ENCODE peak calls at places on chromosome 12, in eight cellular contexts. One of them, this sample, is unnamed.

GRCh38 chr12:19893514-19893913 is 454.2 kb downstream of the AEBP2 start:
- DNase-seq in GM12865: peak; percentile 28
- DNase-seq in HCT116: peak; percentile 8
- DNase-seq in mesothelial cell of epicardium: no peak
- DNase-seq in Peyer's patch: no peak
- DNase-seq in cardiac fibroblast: peak; percentile 70
- DNase-seq in CD8-positive, alpha-beta T cell: no peak
- DNase-seq in A673: peak; percentile 45
- DNase-seq in this sample: no peak

GRCh38 chr12:1741154-1741949 is 50.5 kb downstream of the ADIPOR2 start:
- DNase-seq in GM12865: no peak
- DNase-seq in HCT116: no peak
- DNase-seq in mesothelial cell of epicardium: no peak
- DNase-seq in Peyer's patch: no peak
- DNase-seq in cardiac fibroblast: peak; percentile 29
- DNase-seq in CD8-positive, alpha-beta T cell: no peak
- DNase-seq in A673: no peak
- DNase-seq in this sample: no peak

GRCh38 chr12:5432011-5432400 is at the start of gene NTF3:
- DNase-seq in GM12865: no peak
- DNase-seq in HCT116: no peak
- DNase-seq in mesothelial cell of epicardium: peak; percentile 60
- DNase-seq in Peyer's patch: no peak
- DNase-seq in cardiac fibroblast: peak; percentile 20
- DNase-seq in CD8-positive, alpha-beta T cell: no peak
- DNase-seq in A673: no peak
- DNase-seq in this sample: no peak

GRCh38 chr12:65217127-65217526 is 47.7 kb downstream of the LEMD3 start:
- DNase-seq in GM12865: no peak
- DNase-seq in HCT116: no peak
- DNase-seq in mesothelial cell of epicardium: no peak
- DNase-seq in Peyer's patch: no peak
- DNase-seq in cardiac fibroblast: no peak
- DNase-seq in CD8-positive, alpha-beta T cell: no peak
- DNase-seq in A673: no peak
- DNase-seq in this sample: no peak

GRCh38 chr12:2640709-2641108 is 154.1 kb upstream of the FKBP4 start:
- DNase-seq in GM12865: no peak
- DNase-seq in HCT116: peak; percentile 81
- DNase-seq in mesothelial cell of epicardium: no peak
- DNase-seq in Peyer's patch: no peak
- DNase-seq in cardiac fibroblast: peak; percentile 94
- DNase-seq in CD8-positive, alpha-beta T cell: no peak
- DNase-seq in A673: peak; percentile 19
- DNase-seq in this sample: peak; percentile 30

GRCh38 chr12:52186135-52186840 is 5.5 kb downstream of the KRT80 start:
- DNase-seq in GM12865: no peak
- DNase-seq in HCT116: no peak
- DNase-seq in mesothelial cell of epicardium: no peak
- DNase-seq in Peyer's patch: no peak
- DNase-seq in cardiac fibroblast: peak; percentile 85
- DNase-seq in CD8-positive, alpha-beta T cell: no peak
- DNase-seq in A673: peak; percentile 69
- DNase-seq in this sample: no peak

GRCh38 chr12:112590281-112590680 is 171.5 kb downstream of the PTPN11 start:
- DNase-seq in GM12865: no peak
- DNase-seq in HCT116: no peak
- DNase-seq in mesothelial cell of epicardium: no peak
- DNase-seq in Peyer's patch: no peak
- DNase-seq in cardiac fibroblast: no peak
- DNase-seq in CD8-positive, alpha-beta T cell: no peak
- DNase-seq in A673: no peak
- DNase-seq in this sample: no peak

GRCh38 chr12:2462087-2462486 is 332.7 kb upstream of the FKBP4 start:
- DNase-seq in GM12865: no peak
- DNase-seq in HCT116: no peak
- DNase-seq in mesothelial cell of epicardium: no peak
- DNase-seq in Peyer's patch: no peak
- DNase-seq in cardiac fibroblast: no peak
- DNase-seq in CD8-positive, alpha-beta T cell: no peak
- DNase-seq in A673: no peak
- DNase-seq in this sample: no peak

GRCh38 chr12:125861299-125862281 is 796.4 kb downstream of the AACS start:
- DNase-seq in GM12865: no peak
- DNase-seq in HCT116: no peak
- DNase-seq in mesothelial cell of epicardium: no peak
- DNase-seq in Peyer's patch: no peak
- DNase-seq in cardiac fibroblast: no peak
- DNase-seq in CD8-positive, alpha-beta T cell: no peak
- DNase-seq in A673: no peak
- DNase-seq in this sample: no peak

GRCh38 chr12:56661979-56662638 is 16.3 kb upstream of the ATP5F1B start:
- DNase-seq in GM12865: no peak
- DNase-seq in HCT116: no peak
- DNase-seq in mesothelial cell of epicardium: no peak
- DNase-seq in Peyer's patch: no peak
- DNase-seq in cardiac fibroblast: no peak
- DNase-seq in CD8-positive, alpha-beta T cell: no peak
- DNase-seq in A673: no peak
- DNase-seq in this sample: no peak

GRCh38 chr12:67676624-67677023 is 28.1 kb downstream of the DYRK2 start:
- DNase-seq in GM12865: no peak
- DNase-seq in HCT116: no peak
- DNase-seq in mesothelial cell of epicardium: no peak
- DNase-seq in Peyer's patch: no peak
- DNase-seq in cardiac fibroblast: peak; percentile 39
- DNase-seq in CD8-positive, alpha-beta T cell: no peak
- DNase-seq in A673: no peak
- DNase-seq in this sample: no peak

GRCh38 chr12:57519758-57520007 is 631 bp downstream of the DDIT3 start:
- DNase-seq in GM12865: no peak
- DNase-seq in HCT116: no peak
- DNase-seq in mesothelial cell of epicardium: no peak
- DNase-seq in Peyer's patch: no peak
- DNase-seq in cardiac fibroblast: no peak
- DNase-seq in CD8-positive, alpha-beta T cell: no peak
- DNase-seq in A673: no peak
- DNase-seq in this sample: no peak

GRCh38 chr12:63151898-63152700 is 1.1 kb upstream of the AVPR1A start:
- DNase-seq in GM12865: peak; percentile 49
- DNase-seq in HCT116: peak; percentile 43
- DNase-seq in mesothelial cell of epicardium: peak; percentile 54
- DNase-seq in Peyer's patch: no peak
- DNase-seq in cardiac fibroblast: peak; percentile 58
- DNase-seq in CD8-positive, alpha-beta T cell: no peak
- DNase-seq in A673: peak; percentile 83
- DNase-seq in this sample: no peak

GRCh38 chr12:71338933-71339332 is 100.7 kb upstream of the LGR5 start:
- DNase-seq in GM12865: no peak
- DNase-seq in HCT116: no peak
- DNase-seq in mesothelial cell of epicardium: no peak
- DNase-seq in Peyer's patch: no peak
- DNase-seq in cardiac fibroblast: no peak
- DNase-seq in CD8-positive, alpha-beta T cell: no peak
- DNase-seq in A673: no peak
- DNase-seq in this sample: no peak

GRCh38 chr12:62537544-62537943 is 70.9 kb downstream of the MON2 start:
- DNase-seq in GM12865: no peak
- DNase-seq in HCT116: no peak
- DNase-seq in mesothelial cell of epicardium: no peak
- DNase-seq in Peyer's patch: no peak
- DNase-seq in cardiac fibroblast: peak; percentile 92
- DNase-seq in CD8-positive, alpha-beta T cell: no peak
- DNase-seq in A673: peak; percentile 24
- DNase-seq in this sample: no peak

GRCh38 chr12:56713345-56713744 is 11.8 kb downstream of the NACA start:
- DNase-seq in GM12865: no peak
- DNase-seq in HCT116: no peak
- DNase-seq in mesothelial cell of epicardium: no peak
- DNase-seq in Peyer's patch: no peak
- DNase-seq in cardiac fibroblast: no peak
- DNase-seq in CD8-positive, alpha-beta T cell: no peak
- DNase-seq in A673: no peak
- DNase-seq in this sample: no peak

GRCh38 chr12:49564241-49565118 is 3.5 kb downstream of the MCRS1 start:
- DNase-seq in GM12865: no peak
- DNase-seq in HCT116: no peak
- DNase-seq in mesothelial cell of epicardium: no peak
- DNase-seq in Peyer's patch: no peak
- DNase-seq in cardiac fibroblast: no peak
- DNase-seq in CD8-positive, alpha-beta T cell: no peak
- DNase-seq in A673: no peak
- DNase-seq in this sample: no peak

GRCh38 chr12:25195056-25195971 is at the start of the genes DNAI7 and ETFRF1:
- DNase-seq in GM12865: peak; percentile 97
- DNase-seq in HCT116: peak; percentile 86
- DNase-seq in mesothelial cell of epicardium: peak; percentile 98
- DNase-seq in Peyer's patch: peak; percentile 99
- DNase-seq in cardiac fibroblast: peak; percentile 95
- DNase-seq in CD8-positive, alpha-beta T cell: peak; percentile 95
- DNase-seq in A673: peak; percentile 98
- DNase-seq in this sample: peak; percentile 97
- TF ChIP-seq CTCF in GM12865: no peak
- TF ChIP-seq CTCF in HCT116: no peak
- TF ChIP-seq CTCF in mesothelial cell of epicardium: no peak
- TF ChIP-seq CTCF in Peyer's patch: no peak
- TF ChIP-seq CTCF in cardiac fibroblast: no peak
- TF ChIP-seq CTCF in CD8-positive, alpha-beta T cell: no peak
- TF ChIP-seq CTCF in A673: no peak
- TF ChIP-seq CTCF in this sample: no peak

GRCh38 chr12:117060236-117060926 is 38.8 kb downstream of the TESC start:
- DNase-seq in GM12865: no peak
- DNase-seq in HCT116: no peak
- DNase-seq in mesothelial cell of epicardium: no peak
- DNase-seq in Peyer's patch: no peak
- DNase-seq in cardiac fibroblast: no peak
- DNase-seq in CD8-positive, alpha-beta T cell: no peak
- DNase-seq in A673: no peak
- DNase-seq in this sample: no peak
- TF ChIP-seq CTCF in GM12865: no peak
- TF ChIP-seq CTCF in HCT116: no peak
- TF ChIP-seq CTCF in mesothelial cell of epicardium: no peak
- TF ChIP-seq CTCF in Peyer's patch: no peak
- TF ChIP-seq CTCF in cardiac fibroblast: no peak
- TF ChIP-seq CTCF in CD8-positive, alpha-beta T cell: no peak
- TF ChIP-seq CTCF in A673: no peak
- TF ChIP-seq CTCF in this sample: no peak

GRCh38 chr12:123761841-123762714 is at the start of gene DNAH10:
- DNase-seq in GM12865: peak; percentile 62
- DNase-seq in HCT116: no peak
- DNase-seq in mesothelial cell of epicardium: peak; percentile 75
- DNase-seq in Peyer's patch: peak; percentile 28
- DNase-seq in cardiac fibroblast: peak; percentile 3
- DNase-seq in CD8-positive, alpha-beta T cell: peak; percentile 14
- DNase-seq in A673: peak; percentile 43
- DNase-seq in this sample: no peak
- TF ChIP-seq CTCF in GM12865: peak; percentile 36
- TF ChIP-seq CTCF in HCT116: no peak
- TF ChIP-seq CTCF in mesothelial cell of epicardium: peak; percentile 39
- TF ChIP-seq CTCF in Peyer's patch: peak; percentile 16
- TF ChIP-seq CTCF in cardiac fibroblast: no peak
- TF ChIP-seq CTCF in CD8-positive, alpha-beta T cell: no peak
- TF ChIP-seq CTCF in A673: peak; percentile 49
- TF ChIP-seq CTCF in this sample: no peak

DNA sequence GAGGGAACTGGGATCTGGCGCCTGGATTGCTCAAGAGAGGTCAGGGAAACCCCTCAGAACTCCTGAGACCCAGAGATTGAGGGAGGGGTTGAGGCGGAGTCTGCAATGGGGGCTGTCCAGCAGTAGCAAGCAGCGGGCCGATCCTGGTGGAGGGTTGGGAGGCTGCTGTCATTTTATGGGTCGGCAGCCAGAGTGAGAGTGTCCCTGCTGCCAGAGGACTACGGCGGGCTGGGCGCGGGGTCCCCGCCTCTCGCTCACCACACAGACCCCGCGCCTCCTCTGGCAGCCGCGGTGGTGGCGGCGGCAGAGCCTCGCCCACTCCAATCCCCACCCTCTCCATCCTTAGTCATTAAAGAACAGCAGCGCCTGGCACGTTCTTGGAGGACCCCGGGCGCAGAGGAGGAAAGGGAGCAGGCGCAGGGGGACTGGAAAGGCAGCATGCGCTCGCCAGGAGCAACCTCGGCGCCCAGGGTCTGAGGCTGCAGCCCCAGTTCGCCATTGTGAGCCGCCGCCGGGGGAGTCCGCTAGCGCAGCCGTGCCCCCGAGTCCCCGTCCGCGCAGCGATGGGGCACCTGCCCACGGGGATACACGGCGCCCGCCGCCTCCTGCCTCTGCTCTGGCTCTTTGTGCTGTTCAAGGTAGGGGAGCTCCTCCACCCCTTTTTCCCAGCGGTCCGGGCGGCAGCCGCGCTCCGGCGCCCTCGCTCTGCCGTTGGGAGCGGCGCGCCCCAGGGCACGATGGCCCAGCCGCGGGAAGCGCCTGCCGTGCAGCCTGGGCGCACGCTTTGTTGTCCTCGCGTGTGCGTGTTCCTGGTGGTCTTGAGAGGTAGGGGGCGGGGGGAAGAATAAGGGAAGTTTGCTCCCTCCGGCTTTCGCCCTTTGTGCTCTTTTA is at the start of gene PTPRO:
- DNase-seq in GM12865: no peak
- DNase-seq in HCT116: no peak
- DNase-seq in mesothelial cell of epicardium: peak; percentile 61
- DNase-seq in Peyer's patch: no peak
- DNase-seq in cardiac fibroblast: peak; percentile 14
- DNase-seq in CD8-positive, alpha-beta T cell: no peak
- DNase-seq in A673: peak; percentile 40
- DNase-seq in this sample: no peak
- TF ChIP-seq CTCF in GM12865: no peak
- TF ChIP-seq CTCF in HCT116: no peak
- TF ChIP-seq CTCF in mesothelial cell of epicardium: no peak
- TF ChIP-seq CTCF in Peyer's patch: no peak
- TF ChIP-seq CTCF in cardiac fibroblast: no peak
- TF ChIP-seq CTCF in CD8-positive, alpha-beta T cell: no peak
- TF ChIP-seq CTCF in A673: peak; percentile 12
- TF ChIP-seq CTCF in this sample: no peak

This sample was measured in omental fat pad.